ENCODE peak calls at places on chromosomes 2 and 18, in four cellular contexts. E, I, K and S are unnamed samples.

GRCh38 chr2:96500385-96501066 is 4.6 kb downstream of the NEURL3 start:
- DNase-seq in E (no peak), I (no peak), K (no peak), S (no peak)

GRCh38 chr2:96345403-96345802 is 9.8 kb downstream of the NCAPH start:
- DNase-seq in E (no peak), I (no peak), K (no peak), S (no peak)

GRCh38 chr2:156663757-156664409 is 227.7 kb downstream of the GPD2 start:
- DNase-seq in E (no peak), I (no peak), K (no peak), S (peak)

GRCh38 chr2:203718087-203718486 is 11.6 kb downstream of the CD28 start:
- DNase-seq in E (no peak), I (peak), K (peak), S (peak)

GRCh38 chr2:173109253-173110188 is 33.9 kb downstream of the MAP3K20 start:
- DNase-seq in E (no peak), I (peak), K (no peak), S (no peak)

GRCh38 chr2:238228700-238229099 is 11.1 kb downstream of the HES6 start:
- DNase-seq in E (no peak), I (no peak), K (no peak), S (no peak)

GRCh38 chr18:40179647-40180175 is 1775.3 kb upstream of the PIK3C3 start:
- DNase-seq in E (no peak), I (no peak), K (no peak), S (no peak)

GRCh38 chr2:172655838-172656573 is 79.6 kb upstream of the RAPGEF4 start:
- DNase-seq in E (no peak), I (peak), K (no peak), S (no peak)

GRCh38 chr2:148552675-148553331 is 91.7 kb upstream of the EPC2 start:
- DNase-seq in E (no peak), I (peak), K (peak), S (peak)

GRCh38 chr2:97742381-97742847 is 29.0 kb downstream of the ZAP70 start:
- DNase-seq in E (no peak), I (no peak), K (no peak), S (peak)

GRCh38 chr2:2237563-2237962 is 93.5 kb downstream of the MYT1L start:
- DNase-seq in E (no peak), I (no peak), K (no peak), S (no peak)